ENCODE peak calls at places on chromosomes 11 and 22, in four cellular contexts. W, Z, M and L are unnamed samples.

GRCh38 chr11:100777118-100777517 is 90.0 kb downstream of the ARHGAP42 start:
- DNase-seq in W (no peak), Z (no peak), M (no peak), L (no peak)

GRCh38 chr11:1074244-1075221 is at the start of gene MUC2:
- DNase-seq in W (no peak), Z (no peak), M (no peak), L (peak)

GRCh38 chr11:2902784-2903671 is 17.5 kb upstream of the CDKN1C start:
- DNase-seq in W (no peak), Z (no peak), M (no peak), L (no peak)

GRCh38 chr11:116840224-116840745 is 2.9 kb upstream of the APOA1 start:
- DNase-seq in W (peak), Z (no peak), M (no peak), L (no peak)

GRCh38 chr22:17446704-17447103 is 77.4 kb downstream of the CECR2 start:
- DNase-seq in W (no peak), Z (no peak), M (no peak), L (no peak)

GRCh38 chr11:86688398-86689179 is 16.2 kb upstream of the ME3 start:
- DNase-seq in W (no peak), Z (no peak), M (peak), L (no peak)

GRCh38 chr11:35511666-35512065 is 13.8 kb downstream of the PAMR1 start:
- DNase-seq in W (no peak), Z (no peak), M (no peak), L (no peak)

GRCh38 chr11:6646040-6646439 is 9.6 kb downstream of the DCHS1 start:
- DNase-seq in W (peak), Z (no peak), M (no peak), L (no peak)

GRCh38 chr22:39175127-39176066 is 22.9 kb upstream of the CBX7 start:
- DNase-seq in W (no peak), Z (no peak), M (no peak), L (no peak)

GRCh38 chr22:50506611-50507420 is 686 bp downstream of the LMF2 start:
- DNase-seq in W (peak), Z (no peak), M (no peak), L (no peak)

GRCh38 chr22:27224485-27225364 is 567.3 kb downstream of the MIAT start:
- DNase-seq in W (no peak), Z (peak), M (no peak), L (no peak)

GRCh38 chr22:49613108-49613507 is 214.6 kb downstream of the BRD1 start:
- DNase-seq in W (no peak), Z (no peak), M (no peak), L (no peak)

GRCh38 chr11:102276302-102277182 is 40.7 kb upstream of the BIRC3 start:
- DNase-seq in W (no peak), Z (no peak), M (no peak), L (no peak)

DNA sequence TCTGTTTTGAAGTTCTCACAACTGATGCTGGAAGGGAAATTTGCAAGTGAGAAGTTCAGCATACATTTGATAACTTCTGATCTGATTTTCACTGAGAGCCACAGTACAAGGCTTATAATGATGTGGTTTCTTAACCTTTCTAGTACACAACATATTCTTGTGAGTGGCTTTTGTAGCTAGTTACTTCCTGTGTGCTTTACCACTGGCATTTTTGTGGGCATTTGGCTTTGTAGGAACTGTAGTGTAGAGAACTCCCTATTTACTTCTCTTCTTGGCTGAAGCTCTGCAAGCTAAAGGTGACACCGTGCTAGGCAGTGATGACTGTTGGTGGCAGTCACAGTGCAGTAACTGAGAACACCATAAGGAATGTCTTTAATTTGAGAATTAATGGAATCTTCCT is 14.9 kb downstream of the USP47 start:
- DNase-seq in W (no peak), Z (no peak), M (peak), L (no peak)
- TF ChIP-seq USF1 in W (no peak), Z (no peak), M (no peak), L (no peak)

GRCh38 chr11:73622920-73623593 is 23.3 kb upstream of the PLEKHB1 start:
- DNase-seq in W (no peak), Z (no peak), M (no peak), L (no peak)

GRCh38 chr11:73623651-73624050 is 22.7 kb upstream of the PLEKHB1 start:
- DNase-seq in W (no peak), Z (no peak), M (no peak), L (no peak)

GRCh38 chr11:73629907-73630306 is 16.5 kb upstream of the PLEKHB1 start:
- DNase-seq in W (no peak), Z (no peak), M (no peak), L (no peak)

DNA sequence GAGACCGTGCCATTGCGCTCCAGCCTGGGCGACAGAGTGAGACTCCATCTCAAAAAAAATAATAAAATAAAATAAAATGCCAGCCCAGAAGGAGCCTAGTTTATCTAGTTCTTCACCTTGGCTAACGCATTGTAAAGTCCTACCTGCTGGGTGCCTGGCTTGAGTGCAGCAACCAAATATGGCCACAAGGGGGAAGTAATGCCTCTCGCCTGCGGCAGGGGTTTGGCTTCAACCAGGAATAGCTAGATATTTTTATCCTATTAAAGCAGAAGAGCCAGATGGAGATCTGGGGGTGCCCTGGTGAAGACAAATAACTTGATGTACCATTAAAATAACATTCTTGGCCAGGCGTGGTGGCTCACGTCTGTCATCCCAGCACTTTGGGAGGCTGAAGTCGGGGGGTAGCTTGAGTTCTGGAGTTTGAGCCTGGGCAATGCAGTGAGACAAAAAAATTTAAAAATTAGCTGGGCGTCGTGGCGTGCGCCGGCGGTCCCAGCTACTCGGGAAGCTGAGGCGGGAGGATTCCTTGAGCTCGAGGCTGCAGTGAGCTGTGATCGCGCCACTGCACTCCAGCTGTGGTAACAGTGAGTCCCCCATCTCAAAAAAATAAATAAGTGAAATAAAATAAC is 20.6 kb upstream of the PLEKHB1 start:
- DNase-seq in W (peak), Z (peak), M (peak), L (peak)
- TF ChIP-seq USF1 in W (no peak), Z (no peak), M (no peak), L (no peak)

DNA sequence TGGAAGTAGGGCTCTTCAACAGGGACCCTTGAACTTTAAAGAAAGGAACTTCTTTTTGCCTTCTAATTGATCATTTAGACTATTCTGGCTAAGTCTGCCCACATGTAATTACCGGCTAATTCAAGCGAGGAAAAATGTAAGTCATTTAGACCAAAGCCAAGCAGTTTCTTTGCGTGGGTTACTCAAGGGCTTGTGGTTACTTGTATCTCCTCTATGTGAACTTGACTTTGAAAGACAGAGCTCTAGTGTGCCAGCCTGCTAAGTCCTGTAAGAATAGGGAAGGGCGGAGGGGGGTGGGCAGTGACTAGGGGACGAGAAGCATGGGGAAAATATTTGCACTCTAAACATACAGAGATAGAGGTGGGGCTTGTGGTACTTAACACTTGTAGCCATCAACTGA is 145.2 kb upstream of the TEAD1 start:
- DNase-seq in W (no peak), Z (no peak), M (no peak), L (no peak)
- TF ChIP-seq USF1 in W (no peak), Z (no peak), M (no peak), L (no peak)

GRCh38 chr11:64660205-64660604 is 62.8 kb downstream of the NRXN2 start:
- DNase-seq in W (no peak), Z (no peak), M (no peak), L (no peak)

GRCh38 chr11:64661622-64662021 is 61.4 kb downstream of the NRXN2 start:
- DNase-seq in W (no peak), Z (no peak), M (no peak), L (no peak)

GRCh38 chr11:64659417-64660144 is 63.4 kb downstream of the NRXN2 start:
- DNase-seq in W (peak), Z (no peak), M (no peak), L (no peak)

GRCh38 chr11:64660706-64661105 is 62.3 kb downstream of the NRXN2 start:
- DNase-seq in W (no peak), Z (no peak), M (no peak), L (no peak)

DNA sequence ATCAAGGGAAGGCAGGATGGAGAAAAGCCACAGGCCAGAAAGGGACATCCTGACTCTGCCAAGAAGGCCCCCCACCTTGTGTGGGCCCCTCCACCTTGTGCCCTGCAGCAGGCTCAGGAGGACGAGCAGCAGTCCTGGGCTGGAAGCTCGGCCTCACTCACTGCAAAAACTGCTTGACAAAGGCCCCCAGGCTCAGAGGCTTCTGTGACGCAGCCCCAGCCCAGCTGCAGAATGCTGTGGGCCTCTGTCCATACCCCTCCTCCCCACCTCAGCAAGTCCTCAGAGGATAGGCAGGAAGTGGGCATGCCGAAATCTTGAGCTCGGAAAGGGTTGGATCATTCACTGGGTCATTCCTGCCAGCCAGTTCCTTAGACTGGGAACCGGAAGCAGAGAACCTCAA is 61.9 kb downstream of the NRXN2 start:
- DNase-seq in W (no peak), Z (no peak), M (no peak), L (no peak)
- TF ChIP-seq USF1 in W (no peak), Z (no peak), M (no peak), L (no peak)